ENCODE peak calls at places on chromosome X, in eight cellular contexts. One of them, this sample, is unnamed.

GRCh38 chrX:40176979-40177430 is 79.2 kb upstream of the BCOR start:
- DNase-seq in iPS-NIHi11: no peak
- DNase-seq in C1 segment of cervical spinal cord: no peak
- DNase-seq in stomach: no peak
- DNase-seq in nephron progenitor cell: no peak
- DNase-seq in T follicular helper cell: peak
- DNase-seq in GM23248: peak
- DNase-seq in HTR-8/SVneo: no peak
- DNase-seq in this sample: peak

GRCh38 chrX:106611682-106612402 is at the start of gene RADX:
- DNase-seq in stomach: peak
- DNase-seq in GM23248: peak
- DNase-seq in HTR-8/SVneo: peak
- DNase-seq in nephron progenitor cell: peak
- DNase-seq in C1 segment of cervical spinal cord: peak
- DNase-seq in iPS-NIHi11: peak
- DNase-seq in T follicular helper cell: peak
- DNase-seq in this sample: peak

GRCh38 chrX:109714340-109714958 is 18.6 kb downstream of the ACSL4 start:
- DNase-seq in HTR-8/SVneo: no peak
- DNase-seq in C1 segment of cervical spinal cord: no peak
- DNase-seq in iPS-NIHi11: no peak
- DNase-seq in GM23248: peak
- DNase-seq in T follicular helper cell: no peak
- DNase-seq in nephron progenitor cell: no peak
- DNase-seq in stomach: no peak
- DNase-seq in this sample: peak

GRCh38 chrX:105167233-105167632 is 53.3 kb downstream of the TEX13A start:
- DNase-seq in nephron progenitor cell: no peak
- DNase-seq in C1 segment of cervical spinal cord: no peak
- DNase-seq in T follicular helper cell: no peak
- DNase-seq in stomach: no peak
- DNase-seq in iPS-NIHi11: no peak
- DNase-seq in HTR-8/SVneo: no peak
- DNase-seq in GM23248: no peak
- DNase-seq in this sample: no peak

GRCh38 chrX:1223253-1223621 is 10.8 kb upstream of the CRLF2 start:
- DNase-seq in nephron progenitor cell: no peak
- DNase-seq in HTR-8/SVneo: no peak
- DNase-seq in stomach: no peak
- DNase-seq in T follicular helper cell: no peak
- DNase-seq in iPS-NIHi11: no peak
- DNase-seq in GM23248: no peak
- DNase-seq in C1 segment of cervical spinal cord: no peak
- DNase-seq in this sample: no peak

GRCh38 chrX:123454712-123455431 is 270.8 kb downstream of the GRIA3 start:
- DNase-seq in nephron progenitor cell: no peak
- DNase-seq in iPS-NIHi11: no peak
- DNase-seq in GM23248: peak
- DNase-seq in stomach: no peak
- DNase-seq in HTR-8/SVneo: no peak
- DNase-seq in C1 segment of cervical spinal cord: no peak
- DNase-seq in T follicular helper cell: no peak
- DNase-seq in this sample: peak

GRCh38 chrX:12174358-12174757 is 36.1 kb downstream of the FRMPD4 start:
- DNase-seq in iPS-NIHi11: no peak
- DNase-seq in GM23248: no peak
- DNase-seq in HTR-8/SVneo: no peak
- DNase-seq in stomach: no peak
- DNase-seq in T follicular helper cell: no peak
- DNase-seq in nephron progenitor cell: no peak
- DNase-seq in C1 segment of cervical spinal cord: no peak
- DNase-seq in this sample: peak

GRCh38 chrX:52262195-52262546 is 77.5 kb downstream of the MAGED4 start:
- DNase-seq in HTR-8/SVneo: no peak
- DNase-seq in nephron progenitor cell: no peak
- DNase-seq in C1 segment of cervical spinal cord: no peak
- DNase-seq in stomach: no peak
- DNase-seq in iPS-NIHi11: no peak
- DNase-seq in GM23248: no peak
- DNase-seq in T follicular helper cell: no peak
- DNase-seq in this sample: no peak

GRCh38 chrX:23789386-23790146 is 6.6 kb downstream of the SAT1 start:
- DNase-seq in nephron progenitor cell: peak
- DNase-seq in HTR-8/SVneo: no peak
- DNase-seq in GM23248: no peak
- DNase-seq in T follicular helper cell: no peak
- DNase-seq in C1 segment of cervical spinal cord: no peak
- DNase-seq in iPS-NIHi11: no peak
- DNase-seq in stomach: no peak
- DNase-seq in this sample: no peak

GRCh38 chrX:16124201-16124600 is 836 bp downstream of the GRPR start:
- DNase-seq in HTR-8/SVneo: no peak
- DNase-seq in GM23248: no peak
- DNase-seq in C1 segment of cervical spinal cord: no peak
- DNase-seq in nephron progenitor cell: no peak
- DNase-seq in stomach: no peak
- DNase-seq in T follicular helper cell: no peak
- DNase-seq in iPS-NIHi11: no peak
- DNase-seq in this sample: no peak

GRCh38 chrX:19640063-19640462 is 124.8 kb upstream of the MAP3K15 start:
- DNase-seq in GM23248: no peak
- DNase-seq in stomach: no peak
- DNase-seq in iPS-NIHi11: no peak
- DNase-seq in C1 segment of cervical spinal cord: no peak
- DNase-seq in nephron progenitor cell: no peak
- DNase-seq in T follicular helper cell: no peak
- DNase-seq in HTR-8/SVneo: no peak
- DNase-seq in this sample: no peak

GRCh38 chrX:69028761-69029120 is 136.5 kb downstream of the PJA1 start:
- DNase-seq in T follicular helper cell: no peak
- DNase-seq in nephron progenitor cell: no peak
- DNase-seq in C1 segment of cervical spinal cord: no peak
- DNase-seq in HTR-8/SVneo: no peak
- DNase-seq in iPS-NIHi11: no peak
- DNase-seq in stomach: no peak
- DNase-seq in GM23248: no peak
- DNase-seq in this sample: no peak

GRCh38 chrX:15188039-15188438 is 81.8 kb downstream of the ASB9 start:
- DNase-seq in iPS-NIHi11: no peak
- DNase-seq in T follicular helper cell: no peak
- DNase-seq in C1 segment of cervical spinal cord: no peak
- DNase-seq in stomach: no peak
- DNase-seq in nephron progenitor cell: no peak
- DNase-seq in HTR-8/SVneo: no peak
- DNase-seq in GM23248: no peak
- DNase-seq in this sample: no peak

GRCh38 chrX:23332888-23333821 is 1.5 kb upstream of the PTCHD1 start:
- DNase-seq in T follicular helper cell: no peak
- DNase-seq in iPS-NIHi11: peak
- DNase-seq in HTR-8/SVneo: no peak
- DNase-seq in C1 segment of cervical spinal cord: no peak
- DNase-seq in nephron progenitor cell: peak
- DNase-seq in stomach: no peak
- DNase-seq in GM23248: no peak
- DNase-seq in this sample: no peak

This sample was measured in EH.